ENCODE peak calls at places on chromosome 22, in ten cellular contexts. R is renal cortical epithelial cell, F is NCI-H69, C is colonic mucosa, Q is HS-27A, S is T-cell, D is C1 segment of cervical spinal cord, B is mesenteric fat pad, E is NCI-H460, V is activated gamma-delta T cell treated with Interleukin-2 at 50 U/mL for 16 hours. N is an unnamed sample.

GRCh38 chr22:45009881-45010531 is at the start of gene PHF21B:
- DNase-seq in C (peak; percentile 20), S (no peak), B (no peak), V (no peak), F (peak; percentile 93), Q (no peak), R (no peak), D (no peak), E (peak; percentile 8), N (peak; percentile 57)

GRCh38 chr22:39238124-39238466 is 6.7 kb downstream of the PDGFB start:
- DNase-seq in F (peak; percentile 54), B (no peak), E (no peak), V (no peak), D (no peak), Q (no peak), S (no peak), R (no peak), C (no peak), N (no peak)

GRCh38 chr22:47175761-47176359 is 413.4 kb downstream of the TBC1D22A start:
- DNase-seq in F (no peak), R (no peak), S (no peak), Q (no peak), B (peak; percentile 89), D (no peak), E (no peak), V (no peak), C (no peak), N (peak; percentile 40)

GRCh38 chr22:46592390-46592872 is 27.8 kb upstream of the GRAMD4 start:
- DNase-seq in Q (no peak), D (no peak), R (peak; percentile 64), V (peak; percentile 58), F (no peak), C (no peak), E (no peak), S (peak; percentile 42), B (no peak), N (peak; percentile 63)

GRCh38 chr22:23984430-23984829 is 4.5 kb downstream of the GSTT2 start:
- DNase-seq in D (no peak), V (no peak), S (peak; percentile 10), E (no peak), Q (no peak), F (peak; percentile 30), R (no peak), C (no peak), B (no peak), N (no peak)

GRCh38 chr22:44578516-44579230 is 80.6 kb upstream of the RTL6 start:
- DNase-seq in S (no peak), B (peak; percentile 53), Q (no peak), C (no peak), D (no peak), E (no peak), F (no peak), R (no peak), V (no peak), N (no peak)

GRCh38 chr22:19995611-19996339 is 20.8 kb downstream of the ARVCF start:
- DNase-seq in R (no peak), C (no peak), D (no peak), F (no peak), S (no peak), E (no peak), B (no peak), V (no peak), Q (no peak), N (no peak)

GRCh38 chr22:22943521-22944267 is 56.1 kb downstream of the IGLL5 start:
- DNase-seq in C (peak; percentile 13), S (no peak), R (no peak), V (no peak), B (peak; percentile 20), F (no peak), Q (no peak), D (no peak), E (no peak), N (no peak)

GRCh38 chr22:39236321-39237275 is 8.2 kb downstream of the PDGFB start:
- DNase-seq in R (no peak), E (no peak), C (peak; percentile 34), V (peak; percentile 70), D (no peak), B (no peak), F (peak; percentile 65), Q (no peak), S (peak; percentile 43), N (no peak)

GRCh38 chr22:24473278-24473677 is 21.9 kb upstream of the UPB1 start:
- DNase-seq in V (no peak), R (no peak), B (no peak), S (no peak), C (no peak), Q (no peak), D (no peak), E (no peak), F (no peak), N (no peak)

GRCh38 chr22:44743804-44744211 is 8.6 kb upstream of the ARHGAP8 start:
- DNase-seq in F (no peak), E (no peak), S (no peak), C (no peak), D (no peak), V (no peak), Q (no peak), B (no peak), R (no peak), N (no peak)

GRCh38 chr22:40499187-40499753 is 128.9 kb downstream of the SGSM3 start:
- DNase-seq in E (peak; percentile 58), F (peak; percentile 13), D (no peak), S (no peak), R (peak; percentile 95), Q (peak; percentile 86), B (no peak), V (no peak), C (no peak), N (peak; percentile 79)

GRCh38 chr22:23823331-23823791 is 15.4 kb downstream of the DERL3 start:
- DNase-seq in E (no peak), Q (no peak), R (no peak), B (no peak), S (no peak), D (no peak), F (no peak), V (no peak), C (no peak), N (no peak)

GRCh38 chr22:43066844-43067385 is 22.3 kb downstream of the TTLL1 start:
- DNase-seq in S (no peak), D (no peak), Q (peak; percentile 42), B (no peak), V (no peak), C (no peak), F (peak; percentile 17), E (no peak), R (peak; percentile 59), N (peak; percentile 94)

GRCh38 chr22:38432264-38432663 is 22.7 kb downstream of the KCNJ4 start:
- DNase-seq in D (no peak), F (no peak), V (no peak), R (peak; percentile 6), B (no peak), Q (no peak), E (no peak), S (no peak), C (no peak), N (no peak)

GRCh38 chr22:36328635-36329216 is 59.0 kb downstream of the MYH9 start:
- DNase-seq in B (no peak), C (no peak), R (peak; percentile 98), V (peak; percentile 56), F (no peak), Q (peak; percentile 83), D (no peak), S (no peak), E (no peak), N (peak; percentile 90)

GRCh38 chr22:37643225-37643847 is 3.9 kb downstream of the SH3BP1 start:
- DNase-seq in V (peak; percentile 88), S (peak; percentile 81), B (peak; percentile 95), F (peak; percentile 69), R (peak; percentile 33), C (peak; percentile 93), E (peak; percentile 59), Q (no peak), D (no peak), N (peak; percentile 86)

GRCh38 chr22:26610072-26610958 is 7.5 kb downstream of the CRYBB1 start:
- DNase-seq in V (peak; percentile 26), D (no peak), C (peak; percentile 34), E (no peak), S (no peak), R (peak; percentile 6), B (peak; percentile 81), F (no peak), Q (peak; percentile 82), N (peak; percentile 82)

GRCh38 chr22:42994917-42995562 is 19.9 kb downstream of the PACSIN2 start:
- DNase-seq in R (peak; percentile 100), B (no peak), Q (no peak), D (no peak), S (no peak), E (peak; percentile 49), F (peak; percentile 62), V (no peak), C (peak; percentile 76), N (peak; percentile 87)

GRCh38 chr22:20804650-20805049 is 30.7 kb downstream of the SERPIND1 start:
- DNase-seq in V (no peak), F (no peak), E (no peak), C (no peak), B (no peak), S (no peak), R (no peak), D (no peak), Q (no peak), N (no peak)

GRCh38 chr22:50548913-50549790 is 3.5 kb downstream of the KLHDC7B start:
- DNase-seq in C (no peak), R (no peak), F (no peak), V (no peak), D (no peak), Q (no peak), B (no peak), S (no peak), E (no peak), N (no peak)

GRCh38 chr22:37215890-37216289 is 3.6 kb upstream of the SSTR3 start:
- DNase-seq in V (no peak), C (no peak), B (no peak), Q (no peak), S (no peak), E (no peak), F (no peak), R (no peak), D (no peak), N (no peak)

GRCh38 chr22:38554281-38554680 is 15.7 kb downstream of the DMC1 start:
- DNase-seq in Q (no peak), C (no peak), B (no peak), F (no peak), D (no peak), V (no peak), R (peak; percentile 11), S (no peak), E (no peak), N (no peak)

GRCh38 chr22:17109113-17109865 is 11.9 kb downstream of the TMEM121B start:
- DNase-seq in E (no peak), D (no peak), B (no peak), Q (no peak), R (no peak), S (no peak), F (no peak), C (no peak), V (no peak), N (no peak)

GRCh38 chr22:38986629-38987028 is 4.5 kb downstream of the APOBEC3B start:
- DNase-seq in D (no peak), E (no peak), B (no peak), C (no peak), F (no peak), Q (no peak), V (no peak), S (no peak), R (no peak), N (no peak)

GRCh38 chr22:48483764-48484528 is 1343.7 kb downstream of the BRD1 start:
- DNase-seq in E (no peak), R (no peak), Q (no peak), F (no peak), S (no peak), C (no peak), D (no peak), V (no peak), B (no peak), N (no peak)

GRCh38 chr22:45208993-45209838 is 31.5 kb downstream of the KIAA0930 start:
- DNase-seq in S (peak; percentile 15), Q (no peak), V (no peak), B (no peak), E (no peak), D (no peak), F (peak; percentile 59), C (no peak), R (peak; percentile 35), N (peak; percentile 82)

GRCh38 chr22:27971926-27972325 is 52.9 kb upstream of the PITPNB start:
- DNase-seq in E (no peak), S (no peak), F (no peak), B (no peak), C (no peak), V (no peak), Q (no peak), D (no peak), R (no peak), N (no peak)